ENCODE peak calls at places on chromosomes 11 and 22, in nine cellular contexts. One of them, this sample, is unnamed.
A peak's percentile ranks its signal among the peaks of the same experiment; 100 is the strongest.

GRCh38 chr11:77695417-77695816 is 57.8 kb upstream of the CLNS1A start:
- DNase-seq in AG04449: no peak
- DNase-seq in EL: no peak
- DNase-seq in AG08395: no peak
- DNase-seq in colonic mucosa: no peak
- DNase-seq in iris pigment epithelial cell: no peak
- DNase-seq in stimulated activated CD8-positive, alpha-beta memory T cell treated with anti-CD3 and anti-CD28 coated beads, Interleukin-4, amount 100 ng/mL, for 24 hours: no peak
- DNase-seq in AG04450: no peak
- DNase-seq in RKO: no peak
- DNase-seq in this sample: no peak

GRCh38 chr22:24176630-24177029 is 4.7 kb upstream of the SUSD2 start:
- DNase-seq in AG04449: no peak
- DNase-seq in EL: no peak
- DNase-seq in AG08395: no peak
- DNase-seq in colonic mucosa: no peak
- DNase-seq in iris pigment epithelial cell: no peak
- DNase-seq in stimulated activated CD8-positive, alpha-beta memory T cell treated with anti-CD3 and anti-CD28 coated beads, Interleukin-4, amount 100 ng/mL, for 24 hours: no peak
- DNase-seq in AG04450: no peak
- DNase-seq in RKO: no peak
- DNase-seq in this sample: no peak

GRCh38 chr22:46354176-46354992 is 18.9 kb downstream of the TRMU start:
- DNase-seq in AG04449: no peak
- DNase-seq in EL: no peak
- DNase-seq in AG08395: no peak
- DNase-seq in colonic mucosa: no peak
- DNase-seq in iris pigment epithelial cell: no peak
- DNase-seq in stimulated activated CD8-positive, alpha-beta memory T cell treated with anti-CD3 and anti-CD28 coated beads, Interleukin-4, amount 100 ng/mL, for 24 hours: no peak
- DNase-seq in AG04450: no peak
- DNase-seq in RKO: no peak
- DNase-seq in this sample: no peak

GRCh38 chr11:69232821-69233760 is 60.9 kb upstream of the MYEOV start:
- DNase-seq in AG04449: no peak
- DNase-seq in EL: no peak
- DNase-seq in AG08395: no peak
- DNase-seq in colonic mucosa: peak; percentile 10
- DNase-seq in iris pigment epithelial cell: no peak
- DNase-seq in stimulated activated CD8-positive, alpha-beta memory T cell treated with anti-CD3 and anti-CD28 coated beads, Interleukin-4, amount 100 ng/mL, for 24 hours: no peak
- DNase-seq in AG04450: no peak
- DNase-seq in RKO: no peak
- DNase-seq in this sample: no peak

GRCh38 chr11:63643205-63643604 is 28.0 kb downstream of the ATL3 start:
- DNase-seq in AG04449: no peak
- DNase-seq in EL: no peak
- DNase-seq in AG08395: no peak
- DNase-seq in colonic mucosa: no peak
- DNase-seq in iris pigment epithelial cell: no peak
- DNase-seq in stimulated activated CD8-positive, alpha-beta memory T cell treated with anti-CD3 and anti-CD28 coated beads, Interleukin-4, amount 100 ng/mL, for 24 hours: no peak
- DNase-seq in AG04450: no peak
- DNase-seq in RKO: no peak
- DNase-seq in this sample: no peak

GRCh38 chr11:115912484-115912945 is 408.3 kb upstream of the CADM1 start:
- DNase-seq in AG04449: no peak
- DNase-seq in EL: no peak
- DNase-seq in AG08395: no peak
- DNase-seq in colonic mucosa: no peak
- DNase-seq in iris pigment epithelial cell: no peak
- DNase-seq in stimulated activated CD8-positive, alpha-beta memory T cell treated with anti-CD3 and anti-CD28 coated beads, Interleukin-4, amount 100 ng/mL, for 24 hours: no peak
- DNase-seq in AG04450: no peak
- DNase-seq in RKO: no peak
- DNase-seq in this sample: no peak

GRCh38 chr11:130050272-130050671 is 19.4 kb upstream of the APLP2 start:
- DNase-seq in AG04449: no peak
- DNase-seq in EL: peak; percentile 23
- DNase-seq in AG08395: no peak
- DNase-seq in colonic mucosa: no peak
- DNase-seq in iris pigment epithelial cell: no peak
- DNase-seq in stimulated activated CD8-positive, alpha-beta memory T cell treated with anti-CD3 and anti-CD28 coated beads, Interleukin-4, amount 100 ng/mL, for 24 hours: no peak
- DNase-seq in AG04450: no peak
- DNase-seq in RKO: no peak
- DNase-seq in this sample: no peak

GRCh38 chr11:9906043-9906791 is 242.3 kb downstream of the SWAP70 start:
- DNase-seq in AG04449: peak; percentile 96
- DNase-seq in EL: peak; percentile 99
- DNase-seq in AG08395: peak; percentile 79
- DNase-seq in colonic mucosa: no peak
- DNase-seq in iris pigment epithelial cell: peak; percentile 95
- DNase-seq in stimulated activated CD8-positive, alpha-beta memory T cell treated with anti-CD3 and anti-CD28 coated beads, Interleukin-4, amount 100 ng/mL, for 24 hours: no peak
- DNase-seq in AG04450: peak; percentile 79
- DNase-seq in RKO: peak; percentile 31
- DNase-seq in this sample: no peak

GRCh38 chr11:9231848-9232177 is 33.3 kb downstream of the DENND5A start:
- DNase-seq in AG04449: no peak
- DNase-seq in EL: peak; percentile 20
- DNase-seq in AG08395: peak; percentile 40
- DNase-seq in colonic mucosa: no peak
- DNase-seq in iris pigment epithelial cell: peak; percentile 64
- DNase-seq in stimulated activated CD8-positive, alpha-beta memory T cell treated with anti-CD3 and anti-CD28 coated beads, Interleukin-4, amount 100 ng/mL, for 24 hours: no peak
- DNase-seq in AG04450: no peak
- DNase-seq in RKO: no peak
- DNase-seq in this sample: no peak

GRCh38 chr22:49672013-49672516 is 155.6 kb downstream of the BRD1 start:
- DNase-seq in AG04449: no peak
- DNase-seq in EL: no peak
- DNase-seq in AG08395: no peak
- DNase-seq in colonic mucosa: no peak
- DNase-seq in iris pigment epithelial cell: no peak
- DNase-seq in stimulated activated CD8-positive, alpha-beta memory T cell treated with anti-CD3 and anti-CD28 coated beads, Interleukin-4, amount 100 ng/mL, for 24 hours: no peak
- DNase-seq in AG04450: no peak
- DNase-seq in RKO: no peak
- DNase-seq in this sample: no peak

GRCh38 chr22:35648066-35649025 is at the start of gene APOL6:
- DNase-seq in AG04449: no peak
- DNase-seq in EL: peak; percentile 82
- DNase-seq in AG08395: peak; percentile 67
- DNase-seq in colonic mucosa: peak; percentile 81
- DNase-seq in iris pigment epithelial cell: peak; percentile 87
- DNase-seq in stimulated activated CD8-positive, alpha-beta memory T cell treated with anti-CD3 and anti-CD28 coated beads, Interleukin-4, amount 100 ng/mL, for 24 hours: peak; percentile 40
- DNase-seq in AG04450: no peak
- DNase-seq in RKO: peak; percentile 50
- DNase-seq in this sample: peak; percentile 39

GRCh38 chr11:61281581-61282250 is 13.4 kb downstream of the VWCE start:
- DNase-seq in AG04449: no peak
- DNase-seq in EL: peak; percentile 25
- DNase-seq in AG08395: peak; percentile 55
- DNase-seq in colonic mucosa: peak; percentile 83
- DNase-seq in iris pigment epithelial cell: peak; percentile 53
- DNase-seq in stimulated activated CD8-positive, alpha-beta memory T cell treated with anti-CD3 and anti-CD28 coated beads, Interleukin-4, amount 100 ng/mL, for 24 hours: peak; percentile 16
- DNase-seq in AG04450: no peak
- DNase-seq in RKO: no peak
- DNase-seq in this sample: no peak

This sample was measured in stimulated activated CD4-positive, alpha-beta T cell treated with anti-CD3 and anti-CD28 coated beads, Interleukin-4, amount 100 ng/mL, for 4 hours.